ENCODE peak calls at places on chromosomes 3 and 15, in six cellular contexts. W is HCT116, R is H1, L is endothelial cell of umbilical vein, U is HepG2, N is A549. F is an unnamed sample.

GRCh38 chr3:42741796-42742195 is 31.3 kb downstream of the CCDC13 start:
- DNase-seq in W (no peak), R (no peak), L (no peak), U (no peak), N (no peak), F (no peak)

GRCh38 chr3:112004664-112005063 is 5.9 kb downstream of the TAGLN3 start:
- DNase-seq in W (no peak), R (no peak), L (no peak), U (no peak), N (no peak), F (no peak)

GRCh38 chr3:69871256-69871655 is 128.3 kb upstream of the SAMMSON start:
- DNase-seq in W (no peak), R (no peak), L (no peak), U (no peak), N (no peak), F (no peak)

GRCh38 chr3:56119575-56120349 is 348.5 kb downstream of the ERC2 start:
- DNase-seq in W (no peak), R (no peak), L (no peak), U (no peak), N (no peak), F (peak)

GRCh38 chr3:16102905-16103364 is 71.5 kb upstream of the GALNT15 start:
- DNase-seq in W (no peak), R (no peak), L (no peak), U (peak), N (peak), F (no peak)

GRCh38 chr3:111519193-111519592 is 22.8 kb upstream of the CD96 start:
- DNase-seq in W (no peak), R (no peak), L (no peak), U (no peak), N (no peak), F (no peak)

GRCh38 chr15:91311986-91312385 is 211.9 kb downstream of the SV2B start:
- DNase-seq in W (no peak), R (no peak), L (no peak), U (no peak), N (no peak), F (peak)

GRCh38 chr3:96266395-96267187 is 547.8 kb upstream of the EPHA6 start:
- DNase-seq in W (no peak), R (no peak), L (peak), U (peak), N (peak), F (no peak)

GRCh38 chr3:46820852-46821251 is 42.4 kb downstream of the MYL3 start:
- DNase-seq in W (no peak), R (no peak), L (no peak), U (no peak), N (no peak), F (no peak)

GRCh38 chr15:28125673-28126651 is 26.8 kb upstream of the OCA2 start:
- DNase-seq in W (peak), R (no peak), L (peak), U (peak), N (peak), F (peak)

GRCh38 chr3:109336272-109336957 is 931 bp downstream of the DPPA4 start:
- DNase-seq in W (no peak), R (no peak), L (no peak), U (no peak), N (no peak), F (no peak)

GRCh38 chr3:46135475-46135874 is 72.6 kb downstream of the CCR1 start:
- DNase-seq in W (no peak), R (no peak), L (no peak), U (no peak), N (no peak), F (peak)

GRCh38 chr3:13098192-13098591 is 25.0 kb upstream of the IQSEC1 start:
- DNase-seq in W (no peak), R (no peak), L (no peak), U (no peak), N (no peak), F (no peak)

GRCh38 chr3:14879161-14879888 is 60.6 kb downstream of the FGD5 start:
- DNase-seq in W (no peak), R (no peak), L (no peak), U (no peak), N (peak), F (peak)

GRCh38 chr15:64379216-64379960 is 1.9 kb downstream of the PCLAF start:
- DNase-seq in W (no peak), R (no peak), L (no peak), U (no peak), N (no peak), F (peak)

GRCh38 chr15:64386291-64386690 is 1.3 kb upstream of the TRIP4 start:
- DNase-seq in W (no peak), R (no peak), L (no peak), U (no peak), N (no peak), F (no peak)

GRCh38 chr15:64383760-64384159 is 2.5 kb upstream of the PCLAF start:
- DNase-seq in W (no peak), R (no peak), L (no peak), U (no peak), N (no peak), F (no peak)

GRCh38 chr15:64381000-64381751 is at the start of gene PCLAF:
- DNase-seq in W (peak), R (peak), L (peak), U (peak), N (peak), F (peak)
- TF ChIP-seq POLR2A in W (peak), R (peak), L (peak), U (peak), N (peak), F (peak)

GRCh38 chr3:29531611-29532150 is 250.8 kb downstream of the RBMS3 start:
- DNase-seq in W (no peak), R (no peak), L (no peak), U (no peak), N (no peak), F (no peak)
- TF ChIP-seq MAX in W (no peak), R (no peak), L (no peak), U (no peak), N (no peak), F (no peak)

GRCh38 chr3:63955830-63956545 is 43.8 kb upstream of the SCAANT1 start:
- DNase-seq in W (no peak), R (no peak), L (no peak), U (no peak), N (no peak), F (no peak)
- TF ChIP-seq POLR2A in W (no peak), R (no peak), L (no peak), U (no peak), N (no peak), F (no peak)

GRCh38 chr15:97316362-97316761 is 644.1 kb upstream of the ARRDC4 start:
- DNase-seq in W (no peak), R (no peak), L (no peak), U (no peak), N (no peak), F (no peak)
- TF ChIP-seq MAX in W (no peak), R (no peak), L (no peak), U (no peak), N (no peak), F (no peak)

DNA sequence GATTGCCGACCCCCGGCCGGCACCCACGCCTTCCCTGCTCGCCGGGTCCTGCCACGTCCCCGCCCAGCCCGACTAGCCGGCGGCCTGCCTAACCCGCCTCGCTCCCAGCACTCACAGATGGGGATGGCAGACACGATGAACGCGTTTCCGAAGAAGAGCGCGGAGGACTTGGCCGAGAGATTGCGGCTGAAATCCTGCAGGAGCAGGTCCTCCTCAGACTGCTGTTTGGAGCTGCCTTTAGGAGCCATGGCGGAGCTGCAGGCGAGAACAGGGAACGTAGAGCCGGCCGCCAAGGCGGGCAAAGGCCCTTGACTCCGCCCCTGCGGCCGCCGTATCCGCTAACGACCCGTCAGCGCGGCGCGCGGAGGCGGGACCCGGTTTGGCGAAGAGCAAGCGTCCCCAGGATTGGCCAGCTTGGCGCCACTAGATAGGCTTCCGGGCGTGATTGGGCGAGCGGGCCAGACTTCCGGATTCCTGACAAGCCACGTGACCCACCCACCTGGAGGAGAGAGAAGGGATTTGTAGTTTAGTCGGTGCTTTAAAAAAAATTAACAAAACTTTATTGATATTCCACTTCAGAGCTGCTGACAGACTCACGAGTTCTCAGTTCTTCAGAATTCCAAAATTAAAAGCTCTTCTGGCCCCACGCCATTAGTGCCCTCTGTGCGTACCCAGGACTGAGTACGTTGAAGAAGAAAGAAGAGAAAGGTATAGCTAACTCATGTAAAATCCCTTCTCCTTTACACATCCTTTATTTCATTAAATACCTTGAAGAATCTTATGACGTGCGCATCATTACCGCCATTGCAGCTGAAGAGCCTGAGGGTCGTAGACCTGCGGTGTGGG is at the start of gene SSR3:
- DNase-seq in W (peak), R (peak), L (peak), U (peak), N (peak), F (peak)
- TF ChIP-seq POLR2A in W (peak), R (peak), L (peak), U (peak), N (peak), F (peak)

GRCh38 chr15:42014406-42014805 is 6.4 kb downstream of the PLA2G4E start:
- DNase-seq in W (no peak), R (no peak), L (no peak), U (no peak), N (no peak), F (no peak)
- TF ChIP-seq MAX in W (no peak), R (no peak), L (no peak), U (no peak), N (no peak), F (no peak)

GRCh38 chr3:11643212-11644087 is at the start of gene VGLL4:
- DNase-seq in W (peak), R (peak), L (peak), U (peak), N (peak), F (peak)
- TF ChIP-seq POLR2A in W (no peak), R (peak), L (peak), U (peak), N (peak), F (peak)

GRCh38 chr3:24688446-24689148 is 193.9 kb upstream of the THRB start:
- DNase-seq in W (no peak), R (no peak), L (no peak), U (peak), N (peak), F (no peak)
- TF ChIP-seq MAX in W (no peak), R (no peak), L (no peak), U (no peak), N (no peak), F (no peak)

DNA sequence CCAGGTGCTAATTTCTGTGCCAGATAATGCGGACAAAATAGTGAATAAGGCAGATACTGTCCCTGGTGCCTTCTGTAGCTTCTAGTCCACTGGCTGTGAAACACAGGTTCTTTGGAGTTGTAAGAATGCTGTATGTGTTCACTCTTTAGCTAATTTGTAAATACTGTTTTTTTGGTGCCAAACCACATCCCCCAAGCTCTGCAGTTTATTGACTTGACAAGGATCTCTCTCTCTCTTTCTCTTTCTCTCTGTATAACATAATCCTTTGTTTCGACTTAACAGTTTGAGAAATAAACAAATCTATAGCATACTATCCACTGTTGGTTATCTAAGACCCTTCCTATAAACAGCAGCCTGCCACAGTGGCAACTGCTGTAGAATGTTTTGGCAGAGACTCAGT is 7.5 kb downstream of the SMAD3 start:
- DNase-seq in W (no peak), R (no peak), L (no peak), U (no peak), N (no peak), F (no peak)
- TF ChIP-seq POLR2A in W (no peak), R (no peak), L (no peak), U (no peak), N (no peak), F (no peak)

GRCh38 chr15:82570721-82571519 is 30.7 kb upstream of the RPS17 start:
- DNase-seq in W (no peak), R (no peak), L (no peak), U (no peak), N (no peak), F (no peak)

GRCh38 chr15:82572311-82572710 is 32.1 kb upstream of the RPS17 start:
- DNase-seq in W (no peak), R (no peak), L (no peak), U (no peak), N (no peak), F (no peak)

GRCh38 chr15:82572986-82573385 is 32.7 kb upstream of the RPS17 start:
- DNase-seq in W (no peak), R (no peak), L (no peak), U (no peak), N (no peak), F (no peak)

GRCh38 chr15:82571722-82572222 is 31.5 kb upstream of the RPS17 start:
- DNase-seq in W (no peak), R (peak), L (no peak), U (no peak), N (no peak), F (no peak)

DNA sequence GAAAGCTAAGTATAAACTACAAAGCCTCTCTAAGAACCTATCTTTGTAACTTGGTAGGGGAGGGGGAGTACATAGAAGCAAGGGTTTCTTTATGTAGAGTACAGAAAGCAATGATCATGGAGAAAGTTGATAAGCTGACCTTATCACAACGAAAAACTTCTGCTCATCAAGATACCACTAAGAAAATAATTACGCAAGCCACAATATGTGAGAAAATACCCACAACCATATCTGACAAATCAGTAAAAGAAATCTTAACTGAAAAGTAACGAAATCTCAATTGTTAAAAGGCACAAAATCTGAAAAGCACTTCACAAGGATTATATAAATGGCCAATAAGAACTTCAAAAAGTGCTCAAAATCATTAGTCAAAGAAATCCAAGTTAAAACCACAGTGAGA is 35.1 kb upstream of the RPS17 start:
- DNase-seq in W (no peak), R (no peak), L (no peak), U (no peak), N (no peak), F (no peak)
- TF ChIP-seq MAX in W (no peak), R (no peak), L (no peak), U (no peak), N (no peak), F (no peak)

F was measured in NB4.